ENCODE peak calls at places on chromosomes 3 and 15, in eight cellular contexts. G is K562, Q is gastrocnemius medialis, V is heart left ventricle, C is endothelial cell of umbilical vein, D is stomach, B is transverse colon, A is thyroid gland. Y is an unnamed sample.

GRCh38 chr3:27093771-27094170 is 275.4 kb downstream of the NEK10 start:
- DNase-seq in A (no peak), G (no peak), B (no peak), V (no peak), Q (no peak), C (no peak), D (no peak), Y (no peak)

GRCh38 chr15:60383008-60383694 is 14.6 kb downstream of the ANXA2 start:
- DNase-seq in Q (no peak), G (no peak), A (no peak), D (no peak), C (no peak), V (no peak), B (no peak), Y (no peak)

GRCh38 chr3:110343376-110343775 is 728.2 kb upstream of the NECTIN3 start:
- DNase-seq in D (no peak), B (no peak), V (no peak), A (no peak), C (peak), Q (no peak), G (no peak), Y (no peak)

GRCh38 chr15:85708402-85708932 is 86.3 kb downstream of the KLHL25 start:
- DNase-seq in G (no peak), C (peak), D (no peak), Q (no peak), B (no peak), A (peak), V (no peak), Y (no peak)

GRCh38 chr3:56885461-56885860 is 83.7 kb upstream of the ARHGEF3 start:
- DNase-seq in C (no peak), B (no peak), A (no peak), G (no peak), D (no peak), Q (no peak), V (no peak), Y (no peak)

GRCh38 chr15:42385206-42385979 is 26.1 kb downstream of the CAPN3 start:
- DNase-seq in Q (peak), C (peak), D (peak), A (peak), V (no peak), B (peak), G (peak), Y (no peak)

GRCh38 chr3:178680489-178680888 is 144.3 kb downstream of the KCNMB2 start:
- DNase-seq in V (no peak), B (no peak), C (no peak), A (peak), G (peak), D (no peak), Q (no peak), Y (no peak)

GRCh38 chr3:80350771-80351170 is 583.0 kb upstream of the ROBO1 start:
- DNase-seq in Q (no peak), G (no peak), D (no peak), C (no peak), A (no peak), V (no peak), B (no peak), Y (no peak)

GRCh38 chr15:65962187-65962586 is 92.9 kb downstream of the RAB11A start:
- DNase-seq in V (no peak), Q (no peak), C (peak), G (no peak), A (no peak), B (no peak), D (no peak), Y (no peak)

GRCh38 chr3:61928020-61928419 is 366.6 kb downstream of the PTPRG start:
- DNase-seq in A (no peak), C (no peak), G (no peak), D (no peak), B (no peak), Q (no peak), V (no peak), Y (no peak)
- TF ChIP-seq CTCF in A (no peak), C (no peak), G (no peak), D (no peak), B (no peak), Q (no peak), V (no peak), Y (no peak)

DNA sequence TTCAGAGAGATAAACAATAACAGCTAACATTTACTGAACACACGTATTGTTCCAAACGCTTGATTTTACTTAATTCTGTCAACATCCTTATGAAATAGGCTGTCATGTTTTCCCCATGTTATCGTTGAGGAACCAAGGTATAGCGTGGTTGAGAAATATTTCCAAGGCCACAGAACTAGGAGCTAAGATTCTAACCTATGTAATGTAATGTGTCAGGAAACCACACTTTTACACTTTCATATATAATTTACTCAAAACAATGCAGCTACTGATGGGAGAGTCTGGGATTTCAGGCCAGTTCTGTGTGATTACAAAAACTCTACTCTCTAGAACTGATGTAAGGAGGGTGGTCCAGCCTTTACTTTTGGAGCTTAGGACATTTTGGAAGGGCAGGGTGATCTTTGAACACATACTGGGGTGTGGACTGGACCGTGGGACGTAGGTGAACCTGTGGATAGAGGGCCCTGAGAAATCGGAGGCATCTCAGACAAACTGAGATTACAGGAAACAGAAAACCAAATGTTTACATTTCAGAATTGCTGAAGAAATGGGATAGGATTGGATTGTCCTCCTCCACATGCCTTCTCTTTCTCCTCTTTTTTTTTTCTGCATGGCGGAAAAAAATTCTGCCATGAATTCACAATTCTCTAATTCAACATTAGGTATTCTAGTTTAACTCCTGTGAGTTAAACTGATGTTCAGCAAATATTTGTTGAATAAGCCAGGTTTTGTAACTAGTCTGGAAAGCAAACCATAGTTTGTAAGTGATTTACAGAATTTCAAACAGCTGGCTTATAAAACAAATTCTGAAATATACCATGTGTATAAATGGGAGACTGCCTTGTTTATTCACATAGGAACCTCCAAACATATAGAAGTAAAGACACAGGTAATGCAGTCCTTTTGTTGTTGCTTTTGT is 100.8 kb downstream of the IL1RAP start:
- DNase-seq in D (no peak), C (no peak), A (no peak), B (no peak), Q (no peak), G (no peak), V (no peak), Y (no peak)
- H3K27ac ChIP-seq in D (no peak), C (no peak), A (no peak), B (no peak), Q (no peak), G (no peak), V (no peak), Y (no peak)

DNA sequence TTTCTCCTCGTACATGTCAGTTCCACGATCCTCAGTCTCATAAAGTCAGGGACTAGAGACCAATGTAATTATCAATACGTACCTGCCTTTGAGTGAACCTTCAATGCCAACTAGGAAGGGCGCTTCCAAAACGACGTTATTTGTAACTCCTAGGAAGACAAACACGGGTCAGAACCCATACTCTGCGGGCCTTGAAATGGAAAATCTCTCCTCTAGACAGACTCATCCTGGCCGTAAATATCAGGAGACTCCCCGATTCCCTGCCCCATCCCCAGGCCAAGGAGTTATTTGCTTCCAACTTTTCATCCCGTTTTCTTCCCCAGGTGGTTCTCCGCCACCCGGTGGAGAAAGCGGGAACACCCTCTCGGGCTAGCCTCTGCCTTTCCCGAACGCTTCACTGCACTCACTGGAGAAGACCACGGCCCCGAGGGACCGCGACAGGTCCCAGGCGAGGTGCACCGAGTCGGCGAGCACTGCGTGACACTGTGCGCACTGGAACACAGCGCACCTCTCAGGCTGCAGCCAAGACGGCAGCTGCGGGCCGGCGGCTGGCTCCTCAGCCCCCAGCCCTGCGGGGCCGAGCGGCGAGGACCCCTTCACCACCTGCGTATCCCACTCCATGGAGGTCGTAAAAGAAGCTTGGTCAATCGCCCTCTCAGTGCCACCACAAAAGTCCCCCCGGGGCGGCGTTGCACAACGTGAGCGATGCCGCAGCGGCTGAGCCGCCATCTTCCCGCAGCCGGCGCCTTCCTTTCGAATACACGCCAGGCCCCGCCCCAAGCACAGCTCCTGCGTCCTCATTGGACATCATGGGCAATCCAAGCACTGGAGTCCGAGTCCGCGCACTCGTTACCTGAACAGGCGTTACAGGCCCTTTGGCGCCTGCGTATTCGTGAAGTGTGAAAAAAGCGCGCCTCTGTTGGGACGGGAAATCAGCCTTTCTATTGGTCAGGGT is at the start of gene OIP5:
- DNase-seq in Q (peak), B (peak), A (peak), D (peak), V (peak), G (peak), C (peak), Y (peak)
- TF ChIP-seq POLR2A in Q (no peak), B (peak), A (no peak), D (no peak), V (no peak), G (peak), C (peak), Y (no peak)

GRCh38 chr3:7288133-7288532 is 427.2 kb downstream of the GRM7 start:
- DNase-seq in D (no peak), C (peak), G (no peak), A (no peak), V (no peak), B (no peak), Q (no peak), Y (no peak)

GRCh38 chr3:7289113-7289512 is 428.2 kb downstream of the GRM7 start:
- DNase-seq in Q (no peak), A (no peak), V (no peak), G (no peak), B (no peak), C (no peak), D (no peak), Y (no peak)

GRCh38 chr3:7282988-7283387 is 422.1 kb downstream of the GRM7 start:
- DNase-seq in D (no peak), V (no peak), B (no peak), C (no peak), Q (no peak), A (no peak), G (no peak), Y (no peak)

GRCh38 chr3:7290062-7290825 is 429.3 kb downstream of the GRM7 start:
- DNase-seq in A (no peak), D (no peak), G (no peak), B (no peak), C (peak), Q (no peak), V (no peak), Y (no peak)

DNA sequence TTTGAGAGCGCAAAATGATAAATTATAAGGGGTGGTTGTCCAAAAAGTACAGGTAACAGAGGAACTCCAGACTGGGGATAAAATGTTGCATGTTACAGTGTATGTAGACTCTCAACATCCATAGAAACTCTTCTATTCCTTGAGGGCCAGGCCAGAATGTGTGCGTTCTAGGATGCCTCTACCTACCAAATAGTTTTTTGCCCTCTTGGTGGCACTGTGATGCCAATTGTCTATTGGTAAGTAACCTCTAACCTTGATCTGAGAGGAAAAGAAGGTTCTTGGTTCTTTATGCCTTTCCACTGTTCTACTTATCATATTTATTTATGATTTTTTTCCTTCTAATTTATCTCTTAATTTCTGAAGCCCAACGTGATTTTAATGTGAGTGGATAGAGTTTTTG is 424.6 kb downstream of the GRM7 start:
- DNase-seq in G (no peak), D (no peak), A (no peak), C (peak), Q (no peak), B (no peak), V (no peak), Y (no peak)
- TF ChIP-seq CTCF in G (no peak), D (no peak), A (peak), C (no peak), Q (no peak), B (no peak), V (peak), Y (peak)